ENCODE peak calls at places on chromosomes 16 and 17, in four cellular contexts. Q is HCT116, O is K562, X is HepG2. Y is an unnamed sample.
A peak's percentile ranks its signal among the peaks of the same experiment; 100 is the strongest.

GRCh38 chr16:56513972-56514371 is 5.9 kb downstream of the BBS2 start:
- DNase-seq in Q (peak; percentile 72), O (peak; percentile 69), X (peak; percentile 80), Y (peak; percentile 54)

GRCh38 chr16:75287708-75288107 is 36.3 kb upstream of the BCAR1 start:
- DNase-seq in Q (no peak), O (peak; percentile 61), X (no peak), Y (no peak)

GRCh38 chr16:56625140-56625942 is at the start of gene MT1E:
- DNase-seq in Q (peak; percentile 77), O (no peak), X (peak; percentile 63), Y (no peak)

GRCh38 chr16:49588729-49589384 is 215.3 kb downstream of the C16orf78 start:
- DNase-seq in Q (no peak), O (peak; percentile 4), X (no peak), Y (no peak)

GRCh38 chr17:3762922-3763776 is 37.8 kb downstream of the ITGAE start:
- DNase-seq in Q (no peak), O (no peak), X (no peak), Y (no peak)

GRCh38 chr17:43774304-43775250 is 4.2 kb downstream of the DUSP3 start:
- DNase-seq in Q (no peak), O (no peak), X (no peak), Y (no peak)

GRCh38 chr16:10277597-10277996 is 95.4 kb upstream of the GRIN2A start:
- DNase-seq in Q (no peak), O (no peak), X (no peak), Y (no peak)

GRCh38 chr16:51392651-51393187 is 241.6 kb upstream of the SALL1 start:
- DNase-seq in Q (no peak), O (no peak), X (no peak), Y (peak; percentile 2)

GRCh38 chr17:72761893-72762622 is 330.4 kb downstream of the SLC39A11 start:
- DNase-seq in Q (no peak), O (peak; percentile 34), X (no peak), Y (no peak)

GRCh38 chr17:82788206-82789001 is 36.5 kb downstream of the TBCD start:
- DNase-seq in Q (no peak), O (no peak), X (no peak), Y (no peak)

GRCh38 chr16:85510203-85510602 is 102.9 kb upstream of the GSE1 start:
- DNase-seq in Q (no peak), O (no peak), X (no peak), Y (no peak)

GRCh38 chr16:83689385-83689831 is 118.4 kb upstream of the HSBP1 start:
- DNase-seq in Q (no peak), O (no peak), X (no peak), Y (no peak)

GRCh38 chr17:51322390-51323029 is 62.2 kb downstream of the UTP18 start:
- DNase-seq in Q (peak; percentile 61), O (peak; percentile 60), X (peak; percentile 66), Y (peak; percentile 13)

GRCh38 chr17:2087597-2088211 is 32.8 kb downstream of the HIC1 start:
- DNase-seq in Q (no peak), O (peak; percentile 59), X (no peak), Y (no peak)

GRCh38 chr16:74771656-74772315 is 2.8 kb downstream of the FA2H start:
- DNase-seq in Q (no peak), O (no peak), X (no peak), Y (no peak)

GRCh38 chr16:31129568-31130335 is 5.8 kb downstream of the PRSS8 start:
- DNase-seq in Q (no peak), O (no peak), X (no peak), Y (no peak)

GRCh38 chr17:3969963-3970362 is 5.7 kb upstream of the ATP2A3 start:
- DNase-seq in Q (no peak), O (no peak), X (no peak), Y (no peak)

GRCh38 chr17:59716427-59716826 is 9.0 kb downstream of the VMP1 start:
- DNase-seq in Q (no peak), O (no peak), X (no peak), Y (no peak)

GRCh38 chr16:79776243-79776884 is 175.8 kb upstream of the MAF start:
- DNase-seq in Q (no peak), O (peak; percentile 23), X (no peak), Y (no peak)

GRCh38 chr16:13829712-13830304 is 90.1 kb upstream of the ERCC4 start:
- DNase-seq in Q (no peak), O (no peak), X (no peak), Y (no peak)

GRCh38 chr17:21511368-21512195 is 135.4 kb downstream of the KCNJ12 start:
- DNase-seq in Q (peak; percentile 61), O (peak; percentile 73), X (peak; percentile 38), Y (peak; percentile 38)

GRCh38 chr17:79389896-79390295 is 221.0 kb downstream of the RBFOX3 start:
- DNase-seq in Q (no peak), O (no peak), X (no peak), Y (no peak)

GRCh38 chr16:63426275-63426870 is 1390.1 kb upstream of the CDH8 start:
- DNase-seq in Q (no peak), O (no peak), X (no peak), Y (no peak)

GRCh38 chr17:44956998-44957981 is 9.7 kb upstream of the KIF18B start:
- DNase-seq in Q (no peak), O (no peak), X (no peak), Y (no peak)

GRCh38 chr16:8660841-8661301 is 13.5 kb upstream of the ABAT start:
- DNase-seq in Q (peak; percentile 62), O (peak; percentile 65), X (peak; percentile 71), Y (peak; percentile 41)

GRCh38 chr17:64059756-64060155 is 39.3 kb upstream of the ICAM2 start:
- DNase-seq in Q (no peak), O (no peak), X (no peak), Y (no peak)

GRCh38 chr17:35051183-35051578 is 12.3 kb downstream of the RFFL start:
- DNase-seq in Q (no peak), O (peak; percentile 68), X (peak; percentile 81), Y (no peak)

GRCh38 chr16:57637424-57637823 is 9.0 kb downstream of the ADGRG1 start:
- DNase-seq in Q (no peak), O (no peak), X (no peak), Y (no peak)

GRCh38 chr17:350706-351435 is 1.7 kb downstream of the RPH3AL start:
- DNase-seq in Q (no peak), O (no peak), X (peak; percentile 50), Y (no peak)

GRCh38 chr17:59829217-59830006 is 63.3 kb downstream of the TUBD1 start:
- DNase-seq in Q (peak; percentile 100), O (peak; percentile 91), X (peak; percentile 97), Y (peak; percentile 97)

GRCh38 chr17:40179923-40180659 is 2.8 kb downstream of the RAPGEFL1 start:
- DNase-seq in Q (no peak), O (no peak), X (no peak), Y (no peak)

GRCh38 chr17:74531231-74531761 is at the start of gene CD300LB:
- DNase-seq in Q (no peak), O (no peak), X (no peak), Y (no peak)

DNA sequence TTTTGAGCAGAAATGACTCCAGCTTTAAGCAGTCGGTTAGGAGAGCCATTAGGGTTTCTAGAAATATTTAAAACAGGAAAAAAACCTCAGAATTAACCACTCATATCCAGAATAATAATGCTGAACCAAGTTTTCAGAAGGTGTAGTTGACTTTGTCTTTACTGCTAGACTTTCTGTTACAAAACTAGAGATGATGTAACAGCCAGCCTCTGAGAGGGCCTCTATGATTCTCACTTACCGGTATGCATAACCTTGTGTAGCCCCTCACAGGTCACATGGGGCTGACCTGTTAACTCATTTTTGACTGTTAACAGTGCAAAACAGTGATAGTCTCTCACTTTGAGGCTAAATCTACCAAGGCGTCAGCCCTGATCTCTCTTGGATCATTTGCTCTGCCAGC is 74.3 kb downstream of the TEX14 start:
- DNase-seq in Q (no peak), O (no peak), X (peak; percentile 25), Y (no peak)
- TF ChIP-seq SIN3A in Q (no peak), O (no peak), X (no peak), Y (no peak)

DNA sequence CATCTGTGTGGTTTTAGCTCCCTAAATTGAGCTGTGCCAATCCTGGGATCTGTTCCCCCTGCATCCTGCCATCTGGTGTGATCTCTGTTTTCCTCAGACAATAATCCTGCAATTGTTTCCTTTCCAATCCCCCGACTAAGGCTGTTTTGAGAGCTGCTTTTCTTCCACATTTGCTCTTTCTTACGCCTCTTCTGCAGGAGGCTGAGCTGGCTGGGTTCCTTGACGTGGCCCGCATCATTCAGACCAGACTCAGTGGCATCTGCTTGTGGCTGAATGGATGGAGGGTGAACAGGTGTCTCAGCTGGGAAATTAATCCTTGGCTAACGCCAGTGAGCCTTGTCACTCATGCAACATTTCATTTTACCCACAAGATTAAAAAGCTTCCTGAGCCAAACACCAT is 9.8 kb upstream of the MED9 start:
- DNase-seq in Q (no peak), O (no peak), X (no peak), Y (no peak)
- H3K27ac ChIP-seq in Q (no peak overlapping the region), O (no peak overlapping the region), X (no peak overlapping the region), Y (no peak overlapping the region)

GRCh38 chr17:7238418-7239090 is 703 bp downstream of the PHF23 start:
- DNase-seq in Q (no peak), O (peak; percentile 67), X (no peak), Y (no peak)
- TF ChIP-seq TCF7L2 in Q (no peak), O (no peak), X (no peak), Y (no peak)

DNA sequence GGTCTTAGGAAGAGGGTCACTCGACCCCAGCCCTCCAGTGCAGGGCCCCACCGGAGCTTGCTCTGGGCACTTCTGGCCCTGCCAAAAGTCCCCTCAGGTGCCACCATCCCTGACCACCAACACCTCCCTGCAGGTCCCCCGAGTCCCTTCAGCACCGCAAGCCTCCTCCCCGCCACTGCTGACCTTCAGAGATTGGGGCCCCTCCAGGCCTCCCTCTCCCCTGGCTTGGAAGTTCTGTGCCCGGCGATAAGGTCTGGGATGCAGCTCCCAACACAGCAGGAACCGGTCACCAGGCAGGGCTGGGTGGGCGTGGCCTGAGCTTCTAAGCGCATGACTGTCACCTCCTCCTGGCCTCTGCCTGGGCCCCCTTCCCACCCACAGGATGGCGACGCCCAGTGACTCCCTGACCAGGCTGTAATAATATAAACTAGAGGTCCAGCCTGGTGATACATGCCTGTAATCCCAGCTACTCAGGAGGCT is 11.2 kb downstream of the PIEZO1 start:
- DNase-seq in Q (no peak), O (peak; percentile 100), X (no peak), Y (no peak)
- TF ChIP-seq SIN3A in Q (no peak), O (peak; percentile 87), X (no peak), Y (peak; percentile 19)

GRCh38 chr16:11599579-11599978 is 12.9 kb upstream of the LITAF start:
- DNase-seq in Q (no peak), O (no peak), X (no peak), Y (no peak)

GRCh38 chr16:11601911-11602310 is 15.2 kb upstream of the LITAF start:
- DNase-seq in Q (no peak), O (no peak), X (no peak), Y (no peak)

GRCh38 chr16:11603331-11603750 is 16.6 kb upstream of the LITAF start:
- DNase-seq in Q (no peak), O (no peak), X (no peak), Y (no peak)

GRCh38 chr16:11602321-11602720 is 15.6 kb upstream of the LITAF start:
- DNase-seq in Q (no peak), O (no peak), X (no peak), Y (no peak)

GRCh38 chr16:11601425-11601824 is 14.7 kb upstream of the LITAF start:
- DNase-seq in Q (no peak), O (no peak), X (no peak), Y (no peak)
- H3K27ac ChIP-seq in Q (no peak overlapping the region), O (no peak overlapping the region), X (no peak overlapping the region), Y (no peak overlapping the region)